ENCODE peak calls at places on chromosomes 16 and 17, in six cellular contexts. One of them, this sample, is unnamed.

GRCh38 chr16:24972608-24973220 is 42.5 kb downstream of the ARHGAP17 start:
- DNase-seq in ELR: no peak
- DNase-seq in psoas muscle: no peak
- DNase-seq in endothelial cell: no peak
- DNase-seq in BJ: no peak
- DNase-seq in stimulated activated CD8-positive, alpha-beta memory T cell treated with anti-CD3 and anti-CD28 coated beads, Interleukin-4, amount 100 ng/mL, for 1 hour: no peak
- DNase-seq in this sample: no peak

GRCh38 chr17:51214920-51215319 is 44.9 kb downstream of the MBTD1 start:
- DNase-seq in psoas muscle: no peak
- DNase-seq in endothelial cell: no peak
- DNase-seq in stimulated activated CD8-positive, alpha-beta memory T cell treated with anti-CD3 and anti-CD28 coated beads, Interleukin-4, amount 100 ng/mL, for 1 hour: no peak
- DNase-seq in ELR: no peak
- DNase-seq in BJ: no peak
- DNase-seq in this sample: no peak

GRCh38 chr17:43418441-43419374 is 19.9 kb downstream of the ARL4D start:
- DNase-seq in endothelial cell: no peak
- DNase-seq in BJ: peak
- DNase-seq in psoas muscle: peak
- DNase-seq in stimulated activated CD8-positive, alpha-beta memory T cell treated with anti-CD3 and anti-CD28 coated beads, Interleukin-4, amount 100 ng/mL, for 1 hour: no peak
- DNase-seq in ELR: peak
- DNase-seq in this sample: peak

GRCh38 chr16:57479422-57480126 is 6.7 kb downstream of the DOK4 start:
- DNase-seq in endothelial cell: no peak
- DNase-seq in psoas muscle: peak
- DNase-seq in stimulated activated CD8-positive, alpha-beta memory T cell treated with anti-CD3 and anti-CD28 coated beads, Interleukin-4, amount 100 ng/mL, for 1 hour: no peak
- DNase-seq in BJ: no peak
- DNase-seq in ELR: peak
- DNase-seq in this sample: no peak

GRCh38 chr16:57092786-57093301 is 461 bp downstream of the CPNE2 start:
- DNase-seq in BJ: no peak
- DNase-seq in endothelial cell: peak
- DNase-seq in psoas muscle: peak
- DNase-seq in ELR: peak
- DNase-seq in stimulated activated CD8-positive, alpha-beta memory T cell treated with anti-CD3 and anti-CD28 coated beads, Interleukin-4, amount 100 ng/mL, for 1 hour: peak
- DNase-seq in this sample: no peak

GRCh38 chr16:67339453-67339852 is 12.8 kb downstream of the LRRC36 start:
- DNase-seq in psoas muscle: no peak
- DNase-seq in endothelial cell: no peak
- DNase-seq in stimulated activated CD8-positive, alpha-beta memory T cell treated with anti-CD3 and anti-CD28 coated beads, Interleukin-4, amount 100 ng/mL, for 1 hour: no peak
- DNase-seq in BJ: no peak
- DNase-seq in ELR: peak
- DNase-seq in this sample: no peak

GRCh38 chr17:48213797-48214196 is 106.2 kb downstream of the SNX11 start:
- DNase-seq in stimulated activated CD8-positive, alpha-beta memory T cell treated with anti-CD3 and anti-CD28 coated beads, Interleukin-4, amount 100 ng/mL, for 1 hour: no peak
- DNase-seq in ELR: no peak
- DNase-seq in endothelial cell: no peak
- DNase-seq in BJ: no peak
- DNase-seq in psoas muscle: no peak
- DNase-seq in this sample: no peak

GRCh38 chr17:31537558-31537957 is 146.1 kb downstream of the RAB11FIP4 start:
- DNase-seq in endothelial cell: no peak
- DNase-seq in psoas muscle: no peak
- DNase-seq in BJ: no peak
- DNase-seq in ELR: no peak
- DNase-seq in stimulated activated CD8-positive, alpha-beta memory T cell treated with anti-CD3 and anti-CD28 coated beads, Interleukin-4, amount 100 ng/mL, for 1 hour: no peak
- DNase-seq in this sample: no peak

GRCh38 chr17:57086069-57086930 is 1.3 kb downstream of the AKAP1 start:
- DNase-seq in psoas muscle: peak
- DNase-seq in ELR: peak
- DNase-seq in endothelial cell: peak
- DNase-seq in stimulated activated CD8-positive, alpha-beta memory T cell treated with anti-CD3 and anti-CD28 coated beads, Interleukin-4, amount 100 ng/mL, for 1 hour: no peak
- DNase-seq in BJ: no peak
- DNase-seq in this sample: no peak

GRCh38 chr17:47801906-47802305 is 19.7 kb downstream of the OSBPL7 start:
- DNase-seq in psoas muscle: no peak
- DNase-seq in BJ: no peak
- DNase-seq in endothelial cell: no peak
- DNase-seq in ELR: no peak
- DNase-seq in stimulated activated CD8-positive, alpha-beta memory T cell treated with anti-CD3 and anti-CD28 coated beads, Interleukin-4, amount 100 ng/mL, for 1 hour: no peak
- DNase-seq in this sample: no peak

GRCh38 chr16:19375561-19376158 is 42.0 kb upstream of the TMC5 start:
- DNase-seq in endothelial cell: peak
- DNase-seq in BJ: peak
- DNase-seq in psoas muscle: no peak
- DNase-seq in stimulated activated CD8-positive, alpha-beta memory T cell treated with anti-CD3 and anti-CD28 coated beads, Interleukin-4, amount 100 ng/mL, for 1 hour: no peak
- DNase-seq in ELR: peak
- DNase-seq in this sample: no peak

GRCh38 chr16:81703177-81704155 is 75.6 kb upstream of the PLCG2 start:
- DNase-seq in ELR: peak
- DNase-seq in psoas muscle: peak
- DNase-seq in BJ: no peak
- DNase-seq in stimulated activated CD8-positive, alpha-beta memory T cell treated with anti-CD3 and anti-CD28 coated beads, Interleukin-4, amount 100 ng/mL, for 1 hour: no peak
- DNase-seq in endothelial cell: no peak
- DNase-seq in this sample: peak

GRCh38 chr17:323181-323580 is 29.4 kb downstream of the RPH3AL start:
- DNase-seq in stimulated activated CD8-positive, alpha-beta memory T cell treated with anti-CD3 and anti-CD28 coated beads, Interleukin-4, amount 100 ng/mL, for 1 hour: no peak
- DNase-seq in psoas muscle: peak
- DNase-seq in BJ: no peak
- DNase-seq in endothelial cell: no peak
- DNase-seq in ELR: no peak
- DNase-seq in this sample: no peak

GRCh38 chr17:49473900-49474751 is 21.0 kb upstream of the NGFR start:
- DNase-seq in psoas muscle: no peak
- DNase-seq in stimulated activated CD8-positive, alpha-beta memory T cell treated with anti-CD3 and anti-CD28 coated beads, Interleukin-4, amount 100 ng/mL, for 1 hour: no peak
- DNase-seq in endothelial cell: no peak
- DNase-seq in BJ: no peak
- DNase-seq in ELR: no peak
- DNase-seq in this sample: no peak

GRCh38 chr16:3482659-3483241 is 12.5 kb downstream of the C16orf90 start:
- DNase-seq in psoas muscle: no peak
- DNase-seq in stimulated activated CD8-positive, alpha-beta memory T cell treated with anti-CD3 and anti-CD28 coated beads, Interleukin-4, amount 100 ng/mL, for 1 hour: no peak
- DNase-seq in endothelial cell: no peak
- DNase-seq in ELR: no peak
- DNase-seq in BJ: no peak
- DNase-seq in this sample: peak

This sample was measured in chondrocyte.